ENCODE peak calls at places on chromosomes 11 and 22, in ten cellular contexts. One of them, this sample, is unnamed.

GRCh38 chr11:103055174-103055890 is 36.6 kb downstream of the DCUN1D5 start:
- DNase-seq in left ventricle myocardium inferior: no peak
- DNase-seq in ovary: no peak
- DNase-seq in right lobe of liver: no peak
- DNase-seq in IMR-90: peak
- DNase-seq in psoas muscle: no peak
- DNase-seq in AG09309: no peak
- DNase-seq in dorsolateral prefrontal cortex: no peak
- DNase-seq in GM06990: no peak
- DNase-seq in astrocyte of the cerebellum: peak
- DNase-seq in this sample: no peak

GRCh38 chr11:46951864-46952263 is 15.3 kb downstream of the CSTPP1 start:
- DNase-seq in left ventricle myocardium inferior: no peak
- DNase-seq in ovary: no peak
- DNase-seq in right lobe of liver: no peak
- DNase-seq in IMR-90: peak
- DNase-seq in psoas muscle: no peak
- DNase-seq in AG09309: no peak
- DNase-seq in dorsolateral prefrontal cortex: no peak
- DNase-seq in GM06990: no peak
- DNase-seq in astrocyte of the cerebellum: no peak
- DNase-seq in this sample: no peak

GRCh38 chr11:15412054-15412453 is 297.3 kb downstream of the INSC start:
- DNase-seq in left ventricle myocardium inferior: no peak
- DNase-seq in ovary: no peak
- DNase-seq in right lobe of liver: no peak
- DNase-seq in IMR-90: no peak
- DNase-seq in psoas muscle: no peak
- DNase-seq in AG09309: no peak
- DNase-seq in dorsolateral prefrontal cortex: no peak
- DNase-seq in GM06990: peak
- DNase-seq in astrocyte of the cerebellum: no peak
- DNase-seq in this sample: no peak

GRCh38 chr22:25069758-25070461 is 117.4 kb downstream of the KIAA1671 start:
- DNase-seq in left ventricle myocardium inferior: no peak
- DNase-seq in ovary: peak
- DNase-seq in right lobe of liver: no peak
- DNase-seq in IMR-90: no peak
- DNase-seq in psoas muscle: peak
- DNase-seq in AG09309: no peak
- DNase-seq in dorsolateral prefrontal cortex: no peak
- DNase-seq in GM06990: no peak
- DNase-seq in astrocyte of the cerebellum: no peak
- DNase-seq in this sample: peak

GRCh38 chr11:11588890-11589289 is 32.9 kb downstream of the GALNT18 start:
- DNase-seq in left ventricle myocardium inferior: no peak
- DNase-seq in ovary: no peak
- DNase-seq in right lobe of liver: no peak
- DNase-seq in IMR-90: peak
- DNase-seq in psoas muscle: no peak
- DNase-seq in AG09309: no peak
- DNase-seq in dorsolateral prefrontal cortex: no peak
- DNase-seq in GM06990: no peak
- DNase-seq in astrocyte of the cerebellum: no peak
- DNase-seq in this sample: no peak

GRCh38 chr11:112783945-112784322 is 177.3 kb upstream of the NCAM1 start:
- DNase-seq in left ventricle myocardium inferior: no peak
- DNase-seq in ovary: no peak
- DNase-seq in right lobe of liver: no peak
- DNase-seq in IMR-90: no peak
- DNase-seq in psoas muscle: no peak
- DNase-seq in AG09309: no peak
- DNase-seq in dorsolateral prefrontal cortex: no peak
- DNase-seq in GM06990: no peak
- DNase-seq in astrocyte of the cerebellum: no peak
- DNase-seq in this sample: no peak

GRCh38 chr11:19200410-19201201 is 1.2 kb downstream of the CSRP3 start:
- DNase-seq in left ventricle myocardium inferior: no peak
- DNase-seq in ovary: no peak
- DNase-seq in right lobe of liver: no peak
- DNase-seq in IMR-90: peak
- DNase-seq in psoas muscle: peak
- DNase-seq in AG09309: peak
- DNase-seq in dorsolateral prefrontal cortex: no peak
- DNase-seq in GM06990: no peak
- DNase-seq in astrocyte of the cerebellum: peak
- DNase-seq in this sample: no peak

GRCh38 chr11:120184946-120185677 is 25.7 kb upstream of the OAF start:
- DNase-seq in left ventricle myocardium inferior: peak
- DNase-seq in ovary: peak
- DNase-seq in right lobe of liver: peak
- DNase-seq in IMR-90: peak
- DNase-seq in psoas muscle: peak
- DNase-seq in AG09309: no peak
- DNase-seq in dorsolateral prefrontal cortex: no peak
- DNase-seq in GM06990: no peak
- DNase-seq in astrocyte of the cerebellum: no peak
- DNase-seq in this sample: peak

GRCh38 chr11:34219862-34220490 is 114.5 kb downstream of the NAT10 start:
- DNase-seq in left ventricle myocardium inferior: peak
- DNase-seq in ovary: no peak
- DNase-seq in right lobe of liver: no peak
- DNase-seq in IMR-90: no peak
- DNase-seq in psoas muscle: peak
- DNase-seq in AG09309: no peak
- DNase-seq in dorsolateral prefrontal cortex: no peak
- DNase-seq in GM06990: no peak
- DNase-seq in astrocyte of the cerebellum: no peak
- DNase-seq in this sample: peak

GRCh38 chr22:36940676-36941075 is 27.2 kb downstream of the CSF2RB start:
- DNase-seq in left ventricle myocardium inferior: no peak
- DNase-seq in ovary: no peak
- DNase-seq in right lobe of liver: peak
- DNase-seq in IMR-90: no peak
- DNase-seq in psoas muscle: no peak
- DNase-seq in AG09309: no peak
- DNase-seq in dorsolateral prefrontal cortex: no peak
- DNase-seq in GM06990: peak
- DNase-seq in astrocyte of the cerebellum: no peak
- DNase-seq in this sample: no peak

GRCh38 chr22:41963453-41964105 is 5.7 kb upstream of the SEPTIN3 start:
- DNase-seq in left ventricle myocardium inferior: no peak
- DNase-seq in ovary: no peak
- DNase-seq in right lobe of liver: no peak
- DNase-seq in IMR-90: peak
- DNase-seq in psoas muscle: no peak
- DNase-seq in AG09309: peak
- DNase-seq in dorsolateral prefrontal cortex: peak
- DNase-seq in GM06990: no peak
- DNase-seq in astrocyte of the cerebellum: peak
- DNase-seq in this sample: no peak

GRCh38 chr22:41952713-41953112 is 763 bp downstream of the SMIM45 start:
- DNase-seq in left ventricle myocardium inferior: no peak
- DNase-seq in ovary: no peak
- DNase-seq in right lobe of liver: no peak
- DNase-seq in IMR-90: no peak
- DNase-seq in psoas muscle: no peak
- DNase-seq in AG09309: no peak
- DNase-seq in dorsolateral prefrontal cortex: no peak
- DNase-seq in GM06990: no peak
- DNase-seq in astrocyte of the cerebellum: no peak
- DNase-seq in this sample: no peak

GRCh38 chr22:41957941-41958556 is 6.1 kb downstream of the SMIM45 start:
- DNase-seq in left ventricle myocardium inferior: no peak
- DNase-seq in ovary: no peak
- DNase-seq in right lobe of liver: no peak
- DNase-seq in IMR-90: no peak
- DNase-seq in psoas muscle: no peak
- DNase-seq in AG09309: no peak
- DNase-seq in dorsolateral prefrontal cortex: no peak
- DNase-seq in GM06990: peak
- DNase-seq in astrocyte of the cerebellum: no peak
- DNase-seq in this sample: no peak
- H3K4me3 ChIP-seq in left ventricle myocardium inferior: peak
- H3K4me3 ChIP-seq in ovary: no peak
- H3K4me3 ChIP-seq in right lobe of liver: no peak
- H3K4me3 ChIP-seq in IMR-90: no peak
- H3K4me3 ChIP-seq in psoas muscle: peak
- H3K4me3 ChIP-seq in AG09309: no peak
- H3K4me3 ChIP-seq in dorsolateral prefrontal cortex: no peak
- H3K4me3 ChIP-seq in GM06990: no peak
- H3K4me3 ChIP-seq in astrocyte of the cerebellum: no peak
- H3K4me3 ChIP-seq in this sample: no peak

DNA sequence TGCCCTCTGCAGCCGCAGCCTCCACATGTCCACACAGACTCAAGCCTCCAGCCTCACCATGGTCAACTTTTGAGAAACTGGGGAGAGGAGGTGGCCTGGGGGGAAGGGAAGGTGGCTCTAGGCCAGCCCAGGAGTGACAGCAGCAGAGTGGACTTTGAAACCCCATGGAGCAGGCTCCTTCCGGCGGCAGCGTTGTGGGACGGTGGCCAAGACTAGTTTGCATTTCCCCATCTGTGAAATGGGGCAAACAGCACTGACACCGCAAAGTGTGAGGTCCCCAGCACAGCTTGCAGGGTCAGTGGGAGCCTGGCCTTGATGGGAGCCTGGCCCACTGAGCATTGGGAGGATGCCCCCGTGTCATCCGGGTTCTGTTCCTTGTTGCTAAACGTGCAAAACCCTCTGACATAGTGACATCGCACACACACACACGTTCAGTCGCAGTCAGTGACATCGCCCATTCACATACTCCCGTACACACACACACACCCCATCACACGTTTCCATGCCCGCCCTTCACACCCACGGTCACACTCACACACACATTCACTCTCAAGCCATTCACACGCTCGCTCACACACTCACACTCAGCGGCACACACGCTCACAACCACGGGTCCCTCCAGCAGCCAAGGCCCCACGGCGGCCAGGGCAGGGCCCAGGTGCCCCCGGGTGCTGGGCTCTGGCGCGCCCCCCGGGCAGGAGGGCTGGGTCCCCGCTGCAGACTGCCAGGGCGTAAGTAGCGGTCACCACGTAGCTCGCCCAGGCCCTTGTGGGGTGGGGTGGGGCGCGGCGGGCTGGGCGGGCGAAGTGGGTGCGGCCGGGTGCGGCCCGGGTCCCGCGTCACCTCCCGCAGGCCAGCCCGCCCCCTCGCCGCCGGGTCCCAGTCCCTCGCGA is 578 bp downstream of the CYB5R3 start:
- DNase-seq in left ventricle myocardium inferior: peak
- DNase-seq in ovary: peak
- DNase-seq in right lobe of liver: peak
- DNase-seq in IMR-90: no peak
- DNase-seq in psoas muscle: peak
- DNase-seq in AG09309: no peak
- DNase-seq in dorsolateral prefrontal cortex: no peak
- DNase-seq in GM06990: peak
- DNase-seq in astrocyte of the cerebellum: no peak
- DNase-seq in this sample: peak
- H3K4me3 ChIP-seq in left ventricle myocardium inferior: peak
- H3K4me3 ChIP-seq in ovary: peak
- H3K4me3 ChIP-seq in right lobe of liver: peak
- H3K4me3 ChIP-seq in IMR-90: peak
- H3K4me3 ChIP-seq in psoas muscle: peak
- H3K4me3 ChIP-seq in AG09309: peak
- H3K4me3 ChIP-seq in dorsolateral prefrontal cortex: peak
- H3K4me3 ChIP-seq in GM06990: peak
- H3K4me3 ChIP-seq in astrocyte of the cerebellum: peak
- H3K4me3 ChIP-seq in this sample: peak

DNA sequence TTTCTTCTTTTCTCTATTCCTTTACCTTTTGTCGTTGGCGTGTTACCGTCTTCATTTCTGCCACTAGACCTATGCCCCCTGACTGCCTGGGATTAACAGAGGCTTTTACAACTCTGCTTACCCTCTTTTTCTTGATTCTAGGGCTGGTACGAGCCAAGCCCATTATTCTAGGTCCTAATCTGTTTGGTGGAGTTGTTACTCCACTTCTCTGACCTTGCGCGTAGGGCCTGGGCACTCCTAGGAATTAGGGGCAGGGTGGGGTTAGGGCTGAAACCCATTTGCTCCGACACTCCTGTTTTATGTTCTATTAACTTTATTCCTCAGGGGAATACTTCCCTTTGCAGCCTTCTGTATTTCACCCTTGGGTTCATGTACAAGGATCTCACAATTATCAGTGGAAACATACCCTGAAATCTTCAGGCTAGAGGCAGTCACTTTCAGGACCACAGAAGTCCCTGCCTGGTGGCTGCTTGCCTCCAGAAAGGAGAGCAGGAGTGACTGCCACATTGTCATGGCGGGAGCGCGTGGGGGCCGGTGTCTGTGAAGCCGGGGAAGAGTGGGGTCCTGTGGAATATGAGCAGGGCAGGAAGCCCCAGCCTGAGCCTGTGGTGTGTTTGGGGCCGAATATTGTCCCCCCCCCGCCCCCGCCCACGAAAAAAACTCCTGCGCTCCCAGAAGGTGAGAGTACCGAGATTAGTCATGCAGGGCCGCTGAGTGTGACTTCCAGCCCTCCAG is 742 bp upstream of the SLC37A2 start:
- DNase-seq in left ventricle myocardium inferior: no peak
- DNase-seq in ovary: no peak
- DNase-seq in right lobe of liver: no peak
- DNase-seq in IMR-90: no peak
- DNase-seq in psoas muscle: no peak
- DNase-seq in AG09309: no peak
- DNase-seq in dorsolateral prefrontal cortex: no peak
- DNase-seq in GM06990: no peak
- DNase-seq in astrocyte of the cerebellum: no peak
- DNase-seq in this sample: no peak
- H3K4me3 ChIP-seq in left ventricle myocardium inferior: peak
- H3K4me3 ChIP-seq in ovary: peak
- H3K4me3 ChIP-seq in right lobe of liver: peak
- H3K4me3 ChIP-seq in IMR-90: peak
- H3K4me3 ChIP-seq in psoas muscle: peak
- H3K4me3 ChIP-seq in AG09309: peak
- H3K4me3 ChIP-seq in dorsolateral prefrontal cortex: peak
- H3K4me3 ChIP-seq in GM06990: peak
- H3K4me3 ChIP-seq in astrocyte of the cerebellum: peak
- H3K4me3 ChIP-seq in this sample: peak

DNA sequence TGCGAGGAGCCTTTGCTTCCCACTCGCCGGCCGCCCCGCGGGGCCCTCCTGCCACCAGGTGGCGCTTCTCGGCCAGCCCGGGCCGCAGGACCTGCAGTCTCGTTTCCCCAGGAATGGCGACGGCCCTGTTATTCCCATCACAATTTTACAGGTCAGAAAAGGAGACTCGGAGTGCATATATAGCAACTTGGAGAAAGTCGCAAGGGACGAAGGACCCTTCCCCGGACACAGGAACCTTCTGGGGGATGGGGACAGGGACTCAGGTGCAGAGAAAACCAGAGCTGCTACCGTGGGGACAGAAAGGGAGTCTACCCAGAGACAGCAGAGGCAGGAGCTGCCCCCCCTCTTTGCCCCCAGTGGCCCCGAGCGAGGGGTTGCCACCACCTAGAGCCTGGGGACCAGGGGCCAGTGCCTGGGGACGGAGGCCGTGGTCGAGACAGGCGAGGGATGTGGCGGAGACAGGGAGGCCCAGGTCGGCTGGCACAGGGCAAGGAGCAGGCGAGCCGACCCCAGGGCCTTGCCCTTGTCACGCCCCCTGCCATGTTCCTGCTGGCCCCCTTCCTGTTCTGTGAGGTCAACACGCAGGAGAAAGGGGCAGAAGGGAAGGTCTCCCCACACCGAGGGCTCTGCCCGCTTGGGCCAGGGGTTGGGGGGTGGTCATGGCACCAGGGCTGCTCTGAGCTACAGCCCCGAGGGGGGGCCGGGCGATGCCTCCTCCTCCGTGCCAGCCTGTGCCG is 3.5 kb upstream of the KRTAP5-6 start:
- DNase-seq in left ventricle myocardium inferior: peak
- DNase-seq in ovary: peak
- DNase-seq in right lobe of liver: peak
- DNase-seq in IMR-90: peak
- DNase-seq in psoas muscle: peak
- DNase-seq in AG09309: no peak
- DNase-seq in dorsolateral prefrontal cortex: peak
- DNase-seq in GM06990: peak
- DNase-seq in astrocyte of the cerebellum: peak
- DNase-seq in this sample: peak
- H3K4me3 ChIP-seq in left ventricle myocardium inferior: peak
- H3K4me3 ChIP-seq in ovary: peak
- H3K4me3 ChIP-seq in right lobe of liver: no peak
- H3K4me3 ChIP-seq in IMR-90: no peak
- H3K4me3 ChIP-seq in psoas muscle: peak
- H3K4me3 ChIP-seq in AG09309: no peak
- H3K4me3 ChIP-seq in dorsolateral prefrontal cortex: peak
- H3K4me3 ChIP-seq in GM06990: no peak
- H3K4me3 ChIP-seq in astrocyte of the cerebellum: peak
- H3K4me3 ChIP-seq in this sample: peak

This sample was measured in uterus.